ENCODE peak calls at places on chromosome 15, in four cellular contexts. Z, G, Q and P are unnamed samples.

GRCh38 chr15:96306321-96306720 is 24.2 kb upstream of the NR2F2 start:
- DNase-seq in Q (no peak), G (no peak), Z (no peak), P (no peak)

GRCh38 chr15:39613861-39614260 is 33.0 kb downstream of the THBS1 start:
- DNase-seq in G (no peak), Q (no peak), Z (no peak), P (no peak)

GRCh38 chr15:68252925-68253534 is 23.5 kb upstream of the CLN6 start:
- DNase-seq in Z (no peak), G (no peak), Q (peak; percentile 82), P (peak; percentile 77)

GRCh38 chr15:44713006-44713966 is 2.0 kb downstream of the B2M start:
- DNase-seq in G (no peak), Z (no peak), Q (peak; percentile 36), P (no peak)

GRCh38 chr15:95086543-95087252 is 855.3 kb downstream of the MCTP2 start:
- DNase-seq in G (no peak), Z (no peak), Q (no peak), P (no peak)

GRCh38 chr15:101428758-101429157 is 60.7 kb downstream of the PCSK6 start:
- DNase-seq in Z (no peak), G (no peak), Q (no peak), P (no peak)

GRCh38 chr15:48974865-48975264 is 11.1 kb upstream of the SHC4 start:
- DNase-seq in Q (peak; percentile 4), Z (no peak), G (no peak), P (no peak)

GRCh38 chr15:88586401-88587162 is 34.6 kb upstream of the AEN start:
- DNase-seq in G (no peak), Z (no peak), Q (no peak), P (no peak)

GRCh38 chr15:101187820-101188516 is 63.9 kb downstream of the CHSY1 start:
- DNase-seq in G (no peak), Q (no peak), Z (no peak), P (peak; percentile 58)

GRCh38 chr15:88882745-88883144 is 12.6 kb downstream of the HAPLN3 start:
- DNase-seq in Q (no peak), G (no peak), Z (no peak), P (no peak)

GRCh38 chr15:62601779-62602540 is 436.9 kb upstream of the C2CD4B start:
- DNase-seq in Z (no peak), G (no peak), Q (peak; percentile 21), P (no peak)

GRCh38 chr15:91156175-91156726 is 56.2 kb downstream of the SV2B start:
- DNase-seq in G (no peak), Q (no peak), Z (no peak), P (no peak)

GRCh38 chr15:78034495-78035191 is 42.9 kb downstream of the TBC1D2B start:
- DNase-seq in Q (no peak), G (peak; percentile 77), Z (no peak), P (peak; percentile 51)

GRCh38 chr15:29319823-29320222 is 50.2 kb upstream of the NSMCE3 start:
- DNase-seq in Q (no peak), Z (no peak), G (no peak), P (no peak)

GRCh38 chr15:38253448-38253847 is 812 bp downstream of the SPRED1 start:
- DNase-seq in Z (no peak), G (no peak), Q (no peak), P (no peak)

DNA sequence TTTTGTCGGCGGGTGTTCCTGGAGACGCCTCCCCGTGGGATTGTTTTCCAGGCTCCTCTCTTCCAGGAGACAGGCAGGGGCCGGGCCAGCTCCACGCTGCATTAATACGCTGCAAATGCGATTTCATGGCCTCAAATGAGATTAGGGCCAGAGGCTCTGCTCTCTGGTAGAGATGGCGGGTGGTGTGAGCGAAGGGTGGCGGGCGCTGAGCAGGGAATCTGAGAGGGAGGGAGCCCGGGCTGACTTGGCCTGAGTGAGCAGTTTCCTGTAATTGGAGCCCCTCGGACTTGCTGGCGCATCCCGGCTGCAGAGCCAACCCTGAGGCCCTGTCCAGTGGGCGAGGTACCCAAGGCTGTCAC is 7.4 kb upstream of the CCDC33 start:
- DNase-seq in G (no peak), Q (no peak), Z (no peak), P (no peak)
- TF ChIP-seq CTCF in G (no peak), Q (no peak), Z (no peak), P (no peak)

GRCh38 chr15:84142888-84143337 is 92.7 kb upstream of the GOLGA6L4 start:
- DNase-seq in Z (no peak), Q (peak; percentile 87), G (peak; percentile 59), P (peak; percentile 66)
- TF ChIP-seq CTCF in Z (peak; percentile 79), Q (peak; percentile 96), G (peak; percentile 76), P (peak; percentile 57)

DNA sequence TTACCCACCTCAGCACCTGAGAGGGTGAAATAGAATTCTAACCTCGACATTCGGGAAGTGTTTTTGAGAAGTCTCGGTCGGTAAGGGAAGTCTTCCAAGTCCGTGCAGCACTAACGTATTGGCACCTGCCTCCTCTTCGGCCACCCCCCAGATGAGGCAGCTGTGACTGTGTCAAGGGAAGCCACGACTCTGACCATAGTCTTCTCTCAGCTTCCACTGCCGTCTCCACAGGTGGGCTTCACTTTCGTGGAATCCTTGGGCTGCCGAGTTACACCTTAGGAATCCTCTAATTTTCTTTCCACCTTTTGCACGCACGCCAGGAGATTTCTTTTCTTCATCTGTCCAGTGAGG is 775 bp downstream of the CCNDBP1 start:
- DNase-seq in G (no peak), Q (peak; percentile 16), Z (no peak), P (no peak)
- TF ChIP-seq CTCF in G (no peak), Q (no peak), Z (no peak), P (no peak)

GRCh38 chr15:52872036-52872818 is 82.1 kb upstream of the ONECUT1 start:
- DNase-seq in Z (no peak), Q (no peak), G (no peak), P (no peak)

GRCh38 chr15:52866698-52867097 is 76.6 kb upstream of the ONECUT1 start:
- DNase-seq in G (no peak), Q (no peak), Z (no peak), P (no peak)

GRCh38 chr15:52870015-52870414 is 79.9 kb upstream of the ONECUT1 start:
- DNase-seq in G (no peak), Z (no peak), Q (no peak), P (no peak)
- TF ChIP-seq CTCF in G (no peak), Z (no peak), Q (no peak), P (no peak)

DNA sequence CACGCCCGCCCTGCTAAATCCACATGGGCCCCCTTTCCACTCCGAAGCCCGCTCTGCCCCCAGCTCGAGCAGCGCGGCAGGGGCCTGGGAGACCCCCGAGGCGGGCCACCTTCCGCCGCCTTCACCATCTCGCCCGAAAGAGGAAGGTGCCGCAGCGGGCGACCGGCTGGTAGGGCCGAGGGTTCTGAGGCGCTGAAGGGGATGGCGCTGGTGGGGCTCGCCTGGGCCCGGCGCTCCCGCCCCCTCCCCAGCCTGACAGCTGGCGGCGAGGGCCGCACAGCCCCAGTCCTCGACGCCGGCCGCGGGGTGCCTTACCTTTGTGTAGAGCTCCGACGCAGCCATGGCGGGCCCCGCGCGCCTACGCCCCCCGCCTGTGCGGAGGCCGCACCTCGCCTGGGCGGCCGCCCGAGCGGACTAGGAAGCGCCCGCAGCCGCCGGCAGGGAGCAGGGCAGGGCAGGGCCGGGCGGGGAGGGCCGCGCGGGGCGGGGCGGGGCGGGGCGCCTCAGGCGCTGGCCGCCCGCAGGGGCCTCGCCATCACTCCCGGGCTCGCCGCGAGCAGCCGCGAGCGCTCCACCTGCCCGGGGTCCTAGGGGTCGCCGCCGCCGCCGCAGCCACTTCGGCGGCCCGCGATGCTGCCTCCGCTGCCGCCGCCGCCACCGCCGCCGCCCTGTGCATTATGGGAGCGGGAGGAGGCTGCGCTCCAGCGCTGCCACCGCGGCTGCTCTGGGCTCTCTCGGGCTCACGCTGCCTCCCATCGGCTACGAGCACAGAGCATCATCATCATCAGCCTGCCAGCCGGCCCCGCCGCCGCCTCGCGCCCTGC is at the start of gene MYO5A:
- DNase-seq in G (peak; percentile 82), Z (peak; percentile 87), Q (peak; percentile 85), P (peak; percentile 93)
- TF ChIP-seq CTCF in G (peak; percentile 15), Z (peak; percentile 36), Q (peak; percentile 26), P (no peak)

DNA sequence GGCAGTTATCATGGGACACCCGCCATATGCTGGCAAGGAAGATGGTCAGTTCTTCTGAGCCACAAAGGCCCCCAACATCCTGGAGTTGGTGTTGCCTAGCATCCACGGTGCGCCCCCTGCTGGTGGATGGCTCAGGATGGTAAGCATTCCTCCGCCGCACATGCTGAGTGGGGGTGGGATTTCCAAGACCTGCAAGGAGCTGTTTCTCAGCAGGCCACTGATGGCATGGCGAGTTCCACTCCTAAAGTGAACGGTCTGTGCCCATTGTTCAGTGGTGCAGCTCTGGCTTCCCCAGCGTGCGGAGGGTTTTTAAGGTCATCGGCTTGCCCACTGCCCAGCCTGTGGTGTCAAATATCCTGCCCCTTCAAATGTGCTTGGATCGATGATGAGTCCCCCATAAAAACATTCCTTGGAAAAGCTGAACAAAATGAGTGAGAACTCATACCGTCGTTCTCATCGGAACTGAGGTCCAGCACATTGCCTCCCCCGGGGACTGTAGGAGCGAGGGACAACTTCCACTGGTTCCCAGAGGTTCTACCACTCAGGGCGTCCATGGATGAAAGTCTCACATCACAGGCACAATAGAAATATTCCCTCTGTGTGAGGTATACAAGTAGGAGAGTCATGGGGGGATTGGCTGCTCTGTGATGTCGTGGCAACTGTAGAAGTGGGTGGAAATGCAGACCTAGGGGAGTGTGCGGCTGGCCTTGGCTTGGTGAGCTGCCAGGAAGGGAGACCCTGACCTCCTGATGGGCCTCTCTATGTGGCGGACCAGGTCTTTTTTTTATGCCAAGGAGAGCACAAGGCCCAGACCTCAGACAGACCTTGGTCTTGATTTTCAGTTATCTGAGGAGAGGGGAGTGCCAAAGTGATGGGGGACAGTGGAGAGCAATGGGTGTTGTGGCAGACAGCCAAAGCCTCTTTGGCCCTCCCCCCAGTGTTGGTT is 102.0 kb downstream of the SNRPN start:
- DNase-seq in Q (no peak), Z (no peak), G (no peak), P (no peak)
- TF ChIP-seq CTCF in Q (no peak), Z (no peak), G (no peak), P (no peak)

DNA sequence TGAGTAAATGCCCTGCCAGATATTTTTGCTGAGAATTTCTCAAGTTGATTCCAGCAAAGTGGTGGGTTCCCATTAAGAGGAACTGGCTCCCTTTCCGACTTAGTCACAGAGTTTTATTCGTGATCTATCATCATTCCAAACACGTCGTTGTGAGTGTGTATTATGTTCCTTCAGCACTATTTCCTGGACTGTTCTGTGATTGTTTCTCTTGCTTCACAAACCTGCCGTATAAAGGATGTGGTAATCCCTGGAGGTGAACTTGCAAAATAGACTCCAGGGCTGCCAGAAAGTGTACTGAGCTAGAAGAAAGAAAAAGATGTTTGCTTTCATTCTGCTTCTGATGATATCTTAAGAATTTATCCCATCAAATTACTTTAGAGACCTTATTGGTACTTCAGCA is 14.5 kb upstream of the CAPN3 start:
- DNase-seq in Z (no peak), Q (no peak), G (no peak), P (no peak)
- TF ChIP-seq CTCF in Z (no peak), Q (no peak), G (no peak), P (no peak)

DNA sequence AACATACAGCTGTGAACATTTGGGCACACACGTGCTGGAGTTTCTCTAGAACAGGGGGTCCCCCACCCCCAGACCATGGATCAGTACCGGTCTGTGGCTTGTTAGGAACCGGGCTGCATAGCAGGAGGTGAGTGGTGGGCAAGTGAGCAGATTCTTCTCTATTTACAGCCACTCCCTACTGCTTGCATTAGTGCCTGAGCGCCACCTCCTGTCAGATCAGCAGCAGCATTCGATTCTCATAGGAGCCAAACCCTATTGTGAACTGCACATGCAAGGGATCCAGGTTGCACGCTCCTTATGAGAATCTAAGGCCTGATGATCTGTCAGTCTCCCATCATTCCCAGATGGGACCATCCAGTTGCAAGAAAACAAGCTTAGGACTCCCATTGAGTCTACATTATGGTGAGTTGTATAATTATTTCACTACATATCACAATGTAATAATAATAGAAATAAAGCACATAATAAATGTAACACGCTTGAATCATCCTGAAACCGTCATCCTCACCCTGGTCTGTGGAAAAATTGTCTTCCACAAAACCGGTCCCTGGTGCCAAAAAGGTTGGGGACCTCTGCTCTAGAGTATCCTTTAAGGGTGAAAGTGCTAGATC is 25.8 kb downstream of the CHRM5 start:
- DNase-seq in G (no peak), Z (no peak), Q (no peak), P (no peak)
- TF ChIP-seq CTCF in G (no peak), Z (peak; percentile 27), Q (peak; percentile 55), P (peak; percentile 12)

GRCh38 chr15:73647259-73648026 is 14.3 kb upstream of the NPTN start:
- DNase-seq in Z (no peak), G (no peak), Q (no peak), P (no peak)
- TF ChIP-seq CTCF in Z (no peak), G (no peak), Q (no peak), P (no peak)